ENCODE peak calls at places on chromosomes 5 and 9, in ten cellular contexts. Q is stomach, O is GM23338, U is GM12878, M is H1, S is spleen, H is sigmoid colon, R is breast epithelium, C is K562, A is HCT116. X is an unnamed sample.

GRCh38 chr9:96417610-96418073 is 528 bp downstream of the ZNF367 start:
- DNase-seq in Q (no peak), O (no peak), U (no peak), M (no peak), S (peak; percentile 92), H (peak; percentile 71), R (no peak), C (no peak), A (no peak), X (no peak)

GRCh38 chr9:37542895-37543294 is 33.3 kb downstream of the FBXO10 start:
- DNase-seq in Q (no peak), O (no peak), U (no peak), M (no peak), S (no peak), H (no peak), R (no peak), C (no peak), A (no peak), X (no peak)

GRCh38 chr5:1503301-1504243 is 20.2 kb downstream of the LPCAT1 start:
- DNase-seq in Q (peak; percentile 46), O (no peak), U (no peak), M (no peak), S (peak; percentile 95), H (no peak), R (no peak), C (peak; percentile 51), A (no peak), X (no peak)

GRCh38 chr9:93594041-93594756 is 17.8 kb downstream of the PHF2 start:
- DNase-seq in Q (no peak), O (peak; percentile 45), U (no peak), M (no peak), S (peak; percentile 72), H (no peak), R (no peak), C (peak; percentile 77), A (no peak), X (no peak)

GRCh38 chr5:72209515-72210115 is 102.3 kb downstream of the MAP1B start:
- DNase-seq in Q (no peak), O (peak; percentile 45), U (no peak), M (peak; percentile 7), S (no peak), H (peak; percentile 83), R (no peak), C (no peak), A (no peak), X (no peak)

GRCh38 chr5:159911349-159911748 is 4.9 kb upstream of the ADRA1B start:
- DNase-seq in Q (no peak), O (no peak), U (no peak), M (no peak), S (no peak), H (no peak), R (no peak), C (no peak), A (no peak), X (no peak)

GRCh38 chr9:35717132-35717870 is 14.7 kb downstream of the TLN1 start:
- DNase-seq in Q (no peak), O (no peak), U (no peak), M (no peak), S (no peak), H (peak; percentile 44), R (no peak), C (no peak), A (no peak), X (no peak)

GRCh38 chr5:41194339-41194738 is 19.0 kb downstream of the C6 start:
- DNase-seq in Q (no peak), O (no peak), U (no peak), M (no peak), S (no peak), H (no peak), R (no peak), C (no peak), A (no peak), X (no peak)

GRCh38 chr9:130021123-130021522 is 21.9 kb downstream of the FNBP1 start:
- DNase-seq in Q (no peak), O (no peak), U (no peak), M (no peak), S (no peak), H (no peak), R (no peak), C (no peak), A (no peak), X (no peak)

GRCh38 chr9:130024597-130024994 is 18.4 kb downstream of the FNBP1 start:
- DNase-seq in Q (no peak), O (no peak), U (no peak), M (no peak), S (no peak), H (no peak), R (no peak), C (no peak), A (no peak), X (peak; percentile 85)

GRCh38 chr9:130023994-130024596 is 18.9 kb downstream of the FNBP1 start:
- DNase-seq in Q (no peak), O (no peak), U (no peak), M (no peak), S (no peak), H (no peak), R (no peak), C (no peak), A (no peak), X (no peak)

GRCh38 chr9:130023147-130023787 is 19.7 kb downstream of the FNBP1 start:
- DNase-seq in Q (no peak), O (no peak), U (peak; percentile 88), M (no peak), S (no peak), H (peak; percentile 84), R (no peak), C (no peak), A (no peak), X (no peak)

DNA sequence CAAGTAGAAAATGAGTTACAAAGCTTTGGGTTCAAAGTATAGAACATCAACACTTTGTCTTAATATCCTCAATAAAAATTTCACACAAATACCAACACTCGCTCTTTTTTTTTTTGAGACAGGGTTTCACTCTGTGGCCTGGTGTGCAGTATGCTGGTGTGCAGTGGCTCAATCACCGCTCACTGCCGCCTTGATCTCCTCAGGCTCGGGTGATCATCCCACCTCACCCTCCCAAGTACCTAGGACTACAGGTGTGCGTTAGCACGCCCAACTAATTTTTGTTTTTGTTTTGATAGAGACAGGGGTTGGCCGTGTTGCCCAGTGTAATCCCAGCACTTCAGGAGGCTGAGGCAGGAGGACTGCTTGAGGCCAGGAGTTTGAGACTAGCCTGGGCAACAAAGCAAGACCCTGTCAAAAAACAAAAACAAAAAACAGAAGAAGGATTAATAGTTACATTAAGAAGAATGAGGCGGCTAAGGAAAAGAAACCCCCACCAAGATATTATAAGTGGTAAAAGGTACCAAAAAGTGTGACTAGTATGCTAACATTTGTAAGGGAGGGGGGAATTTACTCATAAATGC is 20.3 kb downstream of the FNBP1 start:
- DNase-seq in Q (no peak), O (no peak), U (no peak), M (no peak), S (no peak), H (no peak), R (no peak), C (no peak), A (no peak), X (no peak)
- H3K4me1 ChIP-seq in Q (peaks cover 19% of the 10 kb centered on the region), O (no peaks in the 10 kb centered on the region), U (peaks cover 90% of the 10 kb centered on the region), M (no peaks in the 10 kb centered on the region), S (peaks cover 86% of the 10 kb centered on the region), H (peaks cover 79% of the 10 kb centered on the region), R (no peaks in the 10 kb centered on the region), C (no peaks in the 10 kb centered on the region), A (peaks cover 19% of the 10 kb centered on the region), X (peaks cover 58% of the 10 kb centered on the region)

GRCh38 chr5:173090626-173091025 is 34.5 kb downstream of the CREBRF start:
- DNase-seq in Q (no peak), O (no peak), U (no peak), M (no peak), S (no peak), H (no peak), R (no peak), C (no peak), A (no peak), X (no peak)

GRCh38 chr5:173089581-173089980 is 33.4 kb downstream of the CREBRF start:
- DNase-seq in Q (no peak), O (no peak), U (no peak), M (no peak), S (no peak), H (no peak), R (no peak), C (no peak), A (no peak), X (no peak)

GRCh38 chr5:173091981-173092380 is 35.8 kb downstream of the CREBRF start:
- DNase-seq in Q (no peak), O (no peak), U (no peak), M (no peak), S (no peak), H (no peak), R (no peak), C (no peak), A (no peak), X (no peak)

GRCh38 chr5:173094012-173094661 is 38.0 kb downstream of the CREBRF start:
- DNase-seq in Q (no peak), O (no peak), U (no peak), M (no peak), S (no peak), H (no peak), R (no peak), C (no peak), A (no peak), X (no peak)

GRCh38 chr5:173093597-173093996 is 37.4 kb downstream of the CREBRF start:
- DNase-seq in Q (no peak), O (no peak), U (no peak), M (no peak), S (no peak), H (no peak), R (no peak), C (no peak), A (no peak), X (no peak)
- TF ChIP-seq POLR2AphosphoS5 in Q (no peak), O (no peak), U (no peak), M (no peak), S (no peak), H (no peak), R (no peak), C (no peak), A (no peak), X (no peak)

GRCh38 chr5:176536902-176537607 is at the start of gene RNF44:
- DNase-seq in Q (peak; percentile 98), O (peak; percentile 98), U (peak; percentile 76), M (peak; percentile 91), S (peak; percentile 100), H (peak; percentile 99), R (peak; percentile 96), C (peak; percentile 96), A (peak; percentile 94), X (peak; percentile 92)

GRCh38 chr5:176535655-176536131 is 1.5 kb downstream of the RNF44 start:
- DNase-seq in Q (no peak), O (no peak), U (no peak), M (no peak), S (peak; percentile 87), H (no peak), R (no peak), C (peak; percentile 26), A (no peak), X (no peak)

GRCh38 chr5:176535101-176535654 is 2.0 kb downstream of the RNF44 start:
- DNase-seq in Q (no peak), O (no peak), U (peak; percentile 46), M (no peak), S (peak; percentile 82), H (no peak), R (no peak), C (no peak), A (no peak), X (no peak)

GRCh38 chr5:176537608-176538504 is 654 bp upstream of the RNF44 start:
- DNase-seq in Q (peak; percentile 99), O (peak; percentile 99), U (peak; percentile 94), M (peak; percentile 98), S (peak; percentile 99), H (peak; percentile 100), R (peak; percentile 98), C (peak; percentile 93), A (peak; percentile 99), X (peak; percentile 96)

DNA sequence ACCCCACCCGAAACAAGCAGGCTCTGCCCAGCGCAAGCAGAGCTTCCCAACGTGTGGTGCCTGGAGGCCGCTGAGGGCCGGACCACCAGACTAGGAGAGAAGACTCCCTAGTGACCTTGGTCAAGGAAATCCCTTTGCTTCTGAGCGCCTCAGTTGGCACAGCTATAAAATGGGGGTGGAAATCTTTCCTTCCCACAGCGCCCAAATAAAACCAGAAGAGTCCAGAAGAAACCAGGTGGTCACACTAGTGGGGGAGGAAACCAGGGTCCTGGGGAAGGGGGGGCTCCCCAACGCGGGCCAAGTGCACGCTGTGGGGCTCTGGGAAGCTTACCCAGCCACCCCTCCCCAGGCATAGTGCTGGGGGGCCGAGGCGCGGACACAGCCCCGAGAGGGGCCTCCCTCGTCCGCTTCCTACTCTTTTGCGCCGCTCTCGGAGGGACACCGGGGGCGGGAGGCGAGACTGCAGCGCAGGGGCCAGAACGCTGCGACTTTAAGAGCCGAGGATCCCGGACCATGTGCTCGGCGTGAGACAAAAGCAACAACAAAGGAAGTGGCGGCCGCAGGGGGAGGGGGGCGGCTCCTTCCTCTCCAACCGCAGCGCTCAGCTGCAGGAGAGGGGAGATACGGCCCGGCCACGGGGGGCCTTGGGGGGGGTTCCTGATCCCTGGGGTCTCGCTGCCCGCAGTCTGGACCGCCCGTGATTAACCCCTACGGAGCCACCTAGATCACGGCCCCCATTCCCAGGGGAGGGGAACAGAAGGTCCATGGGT is 885 bp downstream of the RNF44 start:
- DNase-seq in Q (peak; percentile 80), O (peak; percentile 83), U (no peak), M (no peak), S (peak; percentile 98), H (peak; percentile 93), R (peak; percentile 74), C (peak; percentile 83), A (no peak), X (no peak)
- H3K4me1 ChIP-seq in Q (peaks cover 68% of the 10 kb centered on the region), O (peaks cover 32% of the 10 kb centered on the region), U (peaks cover 36% of the 10 kb centered on the region), M (peaks cover 22% of the 10 kb centered on the region), S (peaks cover 78% of the 10 kb centered on the region), H (peaks cover 62% of the 10 kb centered on the region), R (peaks cover 11% of the 10 kb centered on the region), C (peaks cover 56% of the 10 kb centered on the region), A (peaks cover 18% of the 10 kb centered on the region), X (peaks cover 61% of the 10 kb centered on the region)

GRCh38 chr5:96717874-96718273 is 55.7 kb downstream of the CAST start:
- DNase-seq in Q (no peak), O (no peak), U (no peak), M (no peak), S (no peak), H (no peak), R (no peak), C (no peak), A (no peak), X (no peak)

GRCh38 chr5:96720408-96720807 is 58.2 kb downstream of the CAST start:
- DNase-seq in Q (no peak), O (peak; percentile 37), U (no peak), M (no peak), S (no peak), H (no peak), R (no peak), C (no peak), A (no peak), X (no peak)

GRCh38 chr5:96716716-96717115 is 54.5 kb downstream of the CAST start:
- DNase-seq in Q (no peak), O (no peak), U (no peak), M (no peak), S (no peak), H (no peak), R (no peak), C (no peak), A (no peak), X (no peak)

GRCh38 chr5:96716007-96716406 is 53.8 kb downstream of the CAST start:
- DNase-seq in Q (no peak), O (no peak), U (no peak), M (no peak), S (no peak), H (no peak), R (no peak), C (no peak), A (no peak), X (no peak)

GRCh38 chr5:96718635-96719077 is 56.5 kb downstream of the CAST start:
- DNase-seq in Q (peak; percentile 38), O (peak; percentile 26), U (no peak), M (no peak), S (no peak), H (no peak), R (peak; percentile 79), C (no peak), A (no peak), X (no peak)
- TF ChIP-seq POLR2AphosphoS5 in Q (peak; percentile 47), O (no peak), U (no peak), M (no peak), S (peak; percentile 62), H (no peak), R (peak; percentile 41), C (no peak), A (no peak), X (no peak)